ENCODE peak calls at places on chromosomes 2 and 18, in ten cellular contexts. D, E, H, Z, S, L, X, N, W and A are unnamed samples. For H3K4me1, the result is how much of the 10 kb centered on the place peaks cover.

GRCh38 chr18:489244-490023 is 11.1 kb downstream of the COLEC12 start:
- DNase-seq in D (no peak), E (no peak), H (no peak), Z (no peak), S (no peak), L (no peak), X (no peak), N (no peak), W (no peak), A (no peak)

GRCh38 chr2:160492401-160493226 is 993 bp downstream of the RBMS1 start:
- DNase-seq in D (peak), E (peak), H (peak), Z (peak), S (peak), L (peak), X (peak), N (peak), W (peak), A (peak)

GRCh38 chr2:3512086-3512485 is 7.2 kb downstream of the ADI1 start:
- DNase-seq in D (no peak), E (no peak), H (peak), Z (no peak), S (no peak), L (no peak), X (no peak), N (no peak), W (no peak), A (no peak)

GRCh38 chr2:188870289-188870688 is 103.9 kb upstream of the COL3A1 start:
- DNase-seq in D (no peak), E (no peak), H (no peak), Z (no peak), S (peak), L (no peak), X (no peak), N (no peak), W (no peak), A (peak)

GRCh38 chr2:65779021-65779420 is 346.6 kb upstream of the SPRED2 start:
- DNase-seq in D (no peak), E (no peak), H (no peak), Z (no peak), S (no peak), L (no peak), X (no peak), N (no peak), W (no peak), A (no peak)

GRCh38 chr18:59423251-59423650 is 64.2 kb upstream of the LMAN1 start:
- DNase-seq in D (no peak), E (no peak), H (no peak), Z (no peak), S (no peak), L (no peak), X (no peak), N (no peak), W (no peak), A (no peak)

GRCh38 chr2:15435474-15435873 is 125.7 kb downstream of the NBAS start:
- DNase-seq in D (no peak), E (no peak), H (no peak), Z (no peak), S (no peak), L (no peak), X (no peak), N (no peak), W (no peak), A (no peak)

GRCh38 chr2:48607307-48608014 is 10.2 kb upstream of the GTF2A1L start:
- DNase-seq in D (no peak), E (no peak), H (no peak), Z (no peak), S (no peak), L (no peak), X (no peak), N (no peak), W (no peak), A (peak)

GRCh38 chr2:80303825-80304521 is 579 bp downstream of the LRRTM1 start:
- DNase-seq in D (no peak), E (no peak), H (peak), Z (no peak), S (no peak), L (no peak), X (no peak), N (no peak), W (no peak), A (no peak)

GRCh38 chr18:10094608-10095137 is 180.9 kb downstream of the VAPA start:
- DNase-seq in D (no peak), E (no peak), H (no peak), Z (no peak), S (no peak), L (no peak), X (no peak), N (no peak), W (no peak), A (peak)

GRCh38 chr2:68536000-68536399 is 68.6 kb downstream of the APLF start:
- DNase-seq in D (no peak), E (no peak), H (no peak), Z (no peak), S (no peak), L (no peak), X (no peak), N (no peak), W (no peak), A (no peak)

GRCh38 chr2:109582928-109583895 is 30.6 kb downstream of the SEPTIN10 start:
- DNase-seq in D (no peak), E (no peak), H (no peak), Z (no peak), S (no peak), L (no peak), X (no peak), N (no peak), W (no peak), A (no peak)

DNA sequence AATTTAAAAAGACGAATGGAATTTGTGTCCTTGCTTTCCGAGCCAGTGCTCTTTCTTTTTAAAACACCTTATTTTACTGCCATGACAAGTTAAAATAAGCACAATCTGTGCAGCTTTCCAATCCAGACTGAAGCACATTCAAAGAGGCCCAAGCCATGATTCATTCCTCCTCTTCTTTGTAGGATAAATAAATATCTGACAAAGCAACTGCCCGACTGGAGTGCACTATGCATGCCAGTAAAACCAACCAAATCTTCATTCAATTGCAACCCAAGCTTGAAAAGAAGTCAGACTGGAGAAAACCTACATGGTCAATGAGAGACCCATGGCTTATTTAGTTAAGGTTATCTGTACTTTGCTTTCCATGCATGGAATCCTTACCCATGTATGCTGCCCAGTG is 185.6 kb downstream of the ANKRD44 start:
- DNase-seq in D (no peak), E (no peak), H (no peak), Z (no peak), S (no peak), L (no peak), X (no peak), N (no peak), W (no peak), A (no peak)
- H3K4me1 ChIP-seq in D (under half), E (under half), H (under half), Z (under half), S (under half), L (under half), X (under half), N (under half), W (under half), A (under half)

GRCh38 chr2:74865770-74866674 is 32.1 kb downstream of the HK2 start:
- DNase-seq in D (no peak), E (no peak), H (no peak), Z (no peak), S (no peak), L (no peak), X (no peak), N (no peak), W (no peak), A (no peak)

GRCh38 chr2:74862268-74862964 is 28.5 kb downstream of the HK2 start:
- DNase-seq in D (no peak), E (no peak), H (no peak), Z (no peak), S (peak), L (no peak), X (no peak), N (no peak), W (no peak), A (no peak)

GRCh38 chr2:74863802-74864248 is 29.9 kb downstream of the HK2 start:
- DNase-seq in D (no peak), E (no peak), H (no peak), Z (no peak), S (peak), L (no peak), X (no peak), N (no peak), W (no peak), A (no peak)

GRCh38 chr2:74867841-74868658 is 34.1 kb downstream of the HK2 start:
- DNase-seq in D (peak), E (no peak), H (no peak), Z (no peak), S (peak), L (peak), X (peak), N (no peak), W (no peak), A (no peak)

DNA sequence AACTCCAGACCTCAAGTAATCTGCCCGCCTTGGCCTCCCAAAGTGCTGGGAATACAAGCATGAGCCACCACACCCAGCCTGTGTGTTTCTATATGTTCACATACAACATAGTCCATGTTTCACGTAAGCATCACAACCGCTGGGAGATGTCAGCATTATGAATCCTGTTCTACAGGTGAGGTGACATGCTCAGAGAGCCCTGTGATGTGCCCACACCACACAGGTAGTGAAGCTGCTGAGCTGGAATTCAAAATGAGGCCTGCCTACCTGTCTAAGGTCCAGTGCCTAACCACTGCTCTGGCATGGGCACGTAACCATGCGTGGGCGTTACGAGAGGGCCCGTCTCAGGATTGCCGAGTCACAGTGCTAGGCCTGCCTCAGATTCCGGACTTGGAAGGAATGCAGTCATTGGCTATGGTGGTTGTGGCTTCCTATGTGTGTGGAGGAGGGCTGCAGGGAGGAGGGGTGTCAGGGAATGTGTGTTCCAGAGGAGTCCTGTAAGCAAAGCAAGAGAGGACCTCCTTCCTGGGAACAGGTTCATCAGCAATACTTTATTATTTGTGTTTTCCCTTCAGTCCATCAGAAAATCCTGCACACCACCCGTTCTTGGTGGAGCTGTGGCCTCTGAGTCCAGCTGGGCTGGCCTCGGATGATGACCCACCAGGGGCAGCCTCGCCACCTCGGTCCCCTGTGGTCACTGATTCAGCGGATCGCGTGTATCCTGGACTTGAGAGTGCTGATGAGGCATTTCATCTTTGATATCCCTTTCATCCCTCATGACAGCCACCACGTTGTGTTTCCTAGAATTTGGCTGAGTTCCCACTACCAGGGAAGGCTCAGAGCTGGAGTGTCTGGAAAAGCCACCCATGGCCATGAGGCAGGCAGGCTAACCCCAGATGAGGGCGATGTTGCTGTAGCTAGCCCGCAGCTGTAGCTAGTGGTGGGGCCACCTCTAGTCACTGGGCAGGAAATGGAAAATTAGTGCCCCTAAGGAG is 31.1 kb downstream of the HK2 start:
- DNase-seq in D (no peak), E (no peak), H (peak), Z (no peak), S (no peak), L (no peak), X (no peak), N (no peak), W (no peak), A (no peak)
- TF ChIP-seq CTCF in D (no peak), E (no peak), H (no peak), Z (no peak), S (no peak), L (no peak), X (no peak), N (no peak), W (no peak), A (no peak)

GRCh38 chr2:45068643-45069140 is 59.4 kb upstream of the SIX2 start:
- DNase-seq in D (no peak), E (no peak), H (no peak), Z (no peak), S (no peak), L (no peak), X (peak), N (no peak), W (no peak), A (peak)
- H3K27ac ChIP-seq in D (no peak), E (no peak), H (no peak), Z (no peak), S (no peak), L (no peak), X (no peak), N (no peak), W (no peak), A (no peak)

GRCh38 chr2:669323-669722 is 7.9 kb downstream of the TMEM18 start:
- DNase-seq in D (no peak), E (no peak), H (no peak), Z (no peak), S (no peak), L (peak), X (no peak), N (no peak), W (no peak), A (no peak)
- H3K4me1 ChIP-seq in D (under half), E (under half), H (under half), Z (under half), S (under half), L (under half), X (under half), N (under half), W (under half), A (under half)

GRCh38 chr2:10188211-10188610 is 65.7 kb downstream of the RRM2 start:
- DNase-seq in D (no peak), E (no peak), H (no peak), Z (no peak), S (peak), L (no peak), X (no peak), N (no peak), W (no peak), A (no peak)
- TF ChIP-seq CTCF in D (no peak), E (no peak), H (peak), Z (no peak), S (peak), L (no peak), X (no peak), N (no peak), W (no peak), A (peak)